ENCODE peak calls at places on chromosomes 3 and 15, in four cellular contexts. V is hepatocyte, B is HCT116, F is fibroblast of lung. Q is an unnamed sample.

GRCh38 chr3:62562017-62562416 is 188.7 kb upstream of the FEZF2 start:
- DNase-seq in V (no peak), B (no peak), F (peak; percentile 78), Q (peak; percentile 88)

GRCh38 chr3:99509224-99509623 is 129.2 kb upstream of the COL8A1 start:
- DNase-seq in V (no peak), B (no peak), F (peak; percentile 11), Q (peak; percentile 98)

GRCh38 chr15:40006003-40006402 is 33.0 kb downstream of the SRP14 start:
- DNase-seq in V (no peak), B (no peak), F (peak; percentile 37), Q (peak; percentile 53)

GRCh38 chr15:77025471-77025901 is 30.6 kb downstream of the PSTPIP1 start:
- DNase-seq in V (no peak), B (no peak), F (no peak), Q (no peak)

GRCh38 chr15:88342666-88343065 is 86.1 kb upstream of the NTRK3 start:
- DNase-seq in V (no peak), B (no peak), F (no peak), Q (peak; percentile 52)

GRCh38 chr15:73457334-73457733 is 14.4 kb downstream of the REC114 start:
- DNase-seq in V (no peak), B (no peak), F (no peak), Q (no peak)

GRCh38 chr15:42471002-42471401 is 19.9 kb downstream of the ZNF106 start:
- DNase-seq in V (no peak), B (no peak), F (no peak), Q (no peak)

GRCh38 chr3:44198957-44199269 is 42.8 kb upstream of the TOPAZ1 start:
- DNase-seq in V (no peak), B (no peak), F (no peak), Q (no peak)

GRCh38 chr15:33374181-33375006 is 63.6 kb downstream of the RYR3 start:
- DNase-seq in V (no peak), B (no peak), F (peak; percentile 2), Q (no peak)

GRCh38 chr3:50164984-50165383 is 9.9 kb downstream of the SEMA3F start:
- DNase-seq in V (no peak), B (no peak), F (no peak), Q (no peak)

GRCh38 chr3:50167069-50167781 is 12.1 kb downstream of the SEMA3F start:
- DNase-seq in V (no peak), B (no peak), F (peak; percentile 33), Q (peak; percentile 36)

GRCh38 chr3:50165388-50166308 is 10.5 kb downstream of the SEMA3F start:
- DNase-seq in V (no peak), B (no peak), F (peak; percentile 86), Q (peak; percentile 75)

GRCh38 chr3:50167782-50168317 is 12.7 kb downstream of the SEMA3F start:
- DNase-seq in V (no peak), B (no peak), F (no peak), Q (no peak)

GRCh38 chr3:50166309-50167019 is 11.3 kb downstream of the SEMA3F start:
- DNase-seq in V (no peak), B (no peak), F (no peak), Q (peak; percentile 64)
- H3K79me2 ChIP-seq in V (peaks cover 7% of the 10 kb centered on the region), B (no peaks in the 10 kb centered on the region), F (no peaks in the 10 kb centered on the region), Q (no peaks in the 10 kb centered on the region)

DNA sequence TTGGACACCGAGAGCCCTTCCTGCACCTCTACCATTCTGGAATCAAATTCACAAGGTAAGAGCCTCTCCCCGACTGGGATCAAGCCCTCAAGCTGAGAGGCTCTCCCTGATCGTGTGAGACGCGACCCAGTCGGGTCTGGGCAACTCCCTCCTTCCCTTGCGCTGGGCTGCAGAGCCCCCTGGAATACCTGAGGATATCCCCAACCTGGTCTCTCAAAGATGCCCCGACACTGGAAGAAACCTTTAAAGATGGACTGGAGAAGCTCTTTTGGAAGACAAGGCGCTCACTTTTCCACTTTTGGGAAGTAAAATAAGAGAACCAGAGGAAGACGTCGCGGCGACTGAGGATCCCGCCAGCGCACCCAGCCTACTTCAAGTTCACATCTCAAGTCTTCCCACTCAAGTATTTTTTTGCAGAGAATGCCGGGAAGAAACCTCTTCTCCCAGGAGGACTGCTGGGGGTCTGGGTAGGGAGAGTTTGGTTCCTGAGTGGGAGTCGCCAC is 33.8 kb downstream of the ZIC4 start:
- DNase-seq in V (no peak), B (no peak), F (no peak), Q (no peak)
- TF ChIP-seq EZH2 in V (peak; percentile 59), B (no peak), F (peak; percentile 21), Q (peak; percentile 33)

GRCh38 chr3:170142373-170142772 is 39.2 kb downstream of the PHC3 start:
- DNase-seq in V (no peak), B (no peak), F (no peak), Q (no peak)
- H3K79me2 ChIP-seq in V (peaks cover 50% of the 10 kb centered on the region), B (peaks cover 21% of the 10 kb centered on the region), F (peaks cover 7% of the 10 kb centered on the region), Q (peaks cover 23% of the 10 kb centered on the region)

DNA sequence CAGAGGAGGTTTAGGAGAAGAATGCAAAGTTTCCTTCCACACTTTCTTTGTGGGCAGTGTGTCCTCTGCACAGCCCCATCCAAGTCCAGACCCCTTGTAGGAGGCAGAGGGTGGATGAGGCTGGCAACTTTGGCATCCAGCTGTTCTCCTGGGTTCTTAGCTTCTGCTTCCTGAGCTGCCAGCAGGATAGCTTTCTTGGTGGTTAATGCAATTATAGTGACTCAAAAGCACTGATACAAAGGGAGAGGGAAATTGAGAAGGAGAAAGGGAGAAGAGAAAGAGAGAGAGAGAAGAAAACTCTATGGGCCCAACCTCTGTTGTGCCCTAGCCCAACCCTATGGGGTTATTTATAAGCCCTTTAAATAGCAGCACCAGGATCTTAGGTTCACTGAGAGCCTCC is 4.5 kb upstream of the TNFAIP8L3 start:
- DNase-seq in V (no peak), B (no peak), F (no peak), Q (no peak)
- TF ChIP-seq EZH2 in V (no peak), B (no peak), F (no peak), Q (no peak)

GRCh38 chr15:58916962-58917361 is 16.5 kb downstream of the SLTM start:
- DNase-seq in V (no peak), B (no peak), F (no peak), Q (no peak)
- H3K79me2 ChIP-seq in V (peaks cover 81% of the 10 kb centered on the region), B (peaks cover 94% of the 10 kb centered on the region), F (peaks cover 33% of the 10 kb centered on the region), Q (peaks cover 75% of the 10 kb centered on the region)

GRCh38 chr15:89416339-89417183 is 79.8 kb downstream of the RHCG start:
- DNase-seq in V (peak; percentile 74), B (peak; percentile 71), F (peak; percentile 48), Q (peak; percentile 7)
- TF ChIP-seq EZH2 in V (no peak), B (no peak), F (peak; percentile 88), Q (no peak)

DNA sequence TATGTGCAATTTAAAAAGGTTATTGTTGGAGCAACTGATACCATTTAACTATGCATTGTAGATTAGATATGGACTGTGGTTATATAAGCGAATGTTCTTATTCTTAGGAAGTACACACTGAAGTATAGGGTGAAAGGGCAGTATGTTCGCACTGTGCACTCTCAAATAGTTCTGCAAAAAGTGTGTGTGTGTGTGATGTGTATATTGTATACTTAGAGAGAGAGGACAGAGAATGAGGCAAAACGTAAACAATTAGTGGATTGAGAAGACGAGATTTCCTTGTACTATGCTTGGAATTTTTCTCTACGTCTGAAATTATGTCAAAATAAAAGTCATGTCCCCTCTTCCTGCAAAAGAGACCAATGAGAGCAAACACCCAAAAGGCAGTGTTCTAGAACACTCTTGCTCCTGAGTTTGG is 30.4 kb downstream of the LSM3 start:
- DNase-seq in V (no peak), B (no peak), F (peak; percentile 85), Q (peak; percentile 23)
- H3K79me2 ChIP-seq in V (no peaks in the 10 kb centered on the region), B (no peaks in the 10 kb centered on the region), F (no peaks in the 10 kb centered on the region), Q (no peaks in the 10 kb centered on the region)

DNA sequence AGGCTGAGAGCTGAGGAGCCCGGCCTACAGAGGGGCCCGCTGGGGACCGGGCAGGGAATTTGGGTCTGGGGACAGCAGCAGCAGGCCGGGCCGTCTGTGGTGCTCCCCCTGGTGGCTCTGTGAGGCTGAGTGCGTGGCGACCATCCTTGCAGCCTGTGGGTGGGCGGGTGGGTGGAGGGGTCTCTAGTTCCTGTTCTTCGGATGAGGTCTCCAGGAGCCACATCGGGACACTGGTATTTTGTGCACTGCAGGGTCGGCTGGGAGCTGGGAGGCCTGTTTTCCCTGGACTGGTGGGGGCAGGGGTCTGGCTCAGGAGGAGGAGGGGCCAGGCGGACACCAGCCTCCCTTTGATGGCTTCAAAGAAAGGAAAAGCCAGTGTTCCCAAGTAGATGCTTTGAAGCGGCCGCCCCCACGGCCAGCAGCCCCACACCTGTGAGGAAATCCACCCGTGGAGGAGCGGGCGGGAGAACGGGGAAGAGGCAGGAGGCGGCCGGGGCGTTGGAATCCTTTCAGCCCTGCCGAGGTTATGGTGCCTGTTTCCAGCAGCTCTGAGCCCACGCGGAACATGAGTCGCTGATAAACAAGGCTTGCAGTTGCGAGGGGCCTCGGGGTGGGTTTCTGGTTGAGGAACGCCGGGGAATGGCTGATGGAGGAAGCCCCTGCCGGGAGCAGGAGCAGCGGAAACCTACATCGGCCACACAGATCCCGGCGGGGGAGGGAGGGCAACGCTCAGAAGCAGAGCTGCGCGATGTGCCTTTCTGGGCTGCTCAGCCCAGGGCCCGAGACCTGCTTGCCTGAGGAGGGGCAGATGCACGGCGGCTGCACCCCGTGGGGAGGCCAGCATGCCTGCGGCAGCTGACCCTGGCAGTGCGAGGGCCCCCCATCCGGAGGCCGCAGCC is 154.3 kb downstream of the NSMCE3 start:
- DNase-seq in V (peak; percentile 53), B (no peak), F (peak; percentile 6), Q (no peak)
- TF ChIP-seq EZH2 in V (no peak), B (no peak), F (no peak), Q (no peak)

Q was measured in astrocyte.